ENCODE peak calls at places on chromosomes 12 and 14, in four cellular contexts. F, W, Y and B are unnamed samples.

GRCh38 chr14:93068721-93069120 is 47.0 kb downstream of the ITPK1 start:
- DNase-seq in F (no peak), W (no peak), Y (no peak), B (no peak)

GRCh38 chr12:51959211-51959610 is 7.7 kb downstream of the ACVR1B start:
- DNase-seq in F (no peak), W (no peak), Y (no peak), B (no peak)

GRCh38 chr12:27782481-27782880 is 2.4 kb upstream of the MANSC4 start:
- DNase-seq in F (no peak), W (no peak), Y (no peak), B (no peak)

GRCh38 chr14:72513994-72514659 is 379.8 kb downstream of the DPF3 start:
- DNase-seq in F (no peak), W (peak), Y (no peak), B (no peak)

GRCh38 chr12:69555461-69555860 is 29.8 kb upstream of the CCT2 start:
- DNase-seq in F (no peak), W (no peak), Y (no peak), B (no peak)

GRCh38 chr14:36339817-36340216 is 19.4 kb upstream of the MBIP start:
- DNase-seq in F (no peak), W (no peak), Y (no peak), B (peak)

GRCh38 chr14:25132734-25133422 is 82.9 kb upstream of the STXBP6 start:
- DNase-seq in F (no peak), W (peak), Y (peak), B (peak)

GRCh38 chr12:34297126-34297789 is 275.0 kb downstream of the ALG10 start:
- DNase-seq in F (no peak), W (no peak), Y (no peak), B (no peak)

GRCh38 chr14:88729159-88729558 is 63.6 kb downstream of the EML5 start:
- DNase-seq in F (no peak), W (peak), Y (no peak), B (no peak)

GRCh38 chr14:22289570-22289969 is 299.5 kb downstream of the DAD1 start:
- DNase-seq in F (no peak), W (no peak), Y (no peak), B (no peak)

GRCh38 chr12:59403259-59403932 is 192.4 kb upstream of the SLC16A7 start:
- DNase-seq in F (no peak), W (no peak), Y (peak), B (no peak)

GRCh38 chr12:28050606-28051005 is 78.1 kb upstream of the PTHLH start:
- DNase-seq in F (no peak), W (no peak), Y (no peak), B (no peak)

GRCh38 chr12:3604750-3605638 is 114.0 kb downstream of the PRMT8 start:
- DNase-seq in F (no peak), W (no peak), Y (no peak), B (peak)

GRCh38 chr14:28344381-28344780 is 422.2 kb upstream of the FOXG1 start:
- DNase-seq in F (no peak), W (no peak), Y (no peak), B (no peak)

DNA sequence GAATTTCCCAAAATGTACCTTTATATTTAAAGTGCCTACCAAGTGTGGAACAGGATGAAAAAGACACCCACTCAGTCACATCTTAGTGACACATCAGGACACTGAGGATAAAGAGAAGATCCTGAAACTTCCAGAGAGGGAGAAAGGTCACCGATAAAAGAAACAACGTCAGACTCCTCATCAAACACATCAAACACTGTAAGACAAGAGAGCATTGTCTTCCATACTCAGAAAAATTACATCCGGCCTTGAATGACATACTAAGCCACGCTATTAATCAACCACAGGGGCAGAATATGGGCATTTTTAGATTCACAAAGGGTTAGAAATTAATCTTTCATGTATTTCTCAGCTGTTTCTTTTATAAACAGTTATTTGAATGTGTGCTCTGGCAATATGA is 490.3 kb downstream of the APAF1 start:
- DNase-seq in F (no peak), W (no peak), Y (no peak), B (no peak)
- TF ChIP-seq SPI1 in F (no peak), W (no peak), Y (no peak), B (no peak)

GRCh38 chr12:105204127-105204526 is 31.8 kb downstream of the APPL2 start:
- DNase-seq in F (no peak), W (no peak), Y (no peak), B (no peak)

GRCh38 chr12:105205322-105206048 is 30.5 kb downstream of the APPL2 start:
- DNase-seq in F (no peak), W (no peak), Y (no peak), B (no peak)

GRCh38 chr12:105204916-105205315 is 31.1 kb downstream of the APPL2 start:
- DNase-seq in F (no peak), W (no peak), Y (no peak), B (no peak)

GRCh38 chr12:105198961-105199360 is 37.0 kb downstream of the APPL2 start:
- DNase-seq in F (no peak), W (no peak), Y (no peak), B (no peak)

DNA sequence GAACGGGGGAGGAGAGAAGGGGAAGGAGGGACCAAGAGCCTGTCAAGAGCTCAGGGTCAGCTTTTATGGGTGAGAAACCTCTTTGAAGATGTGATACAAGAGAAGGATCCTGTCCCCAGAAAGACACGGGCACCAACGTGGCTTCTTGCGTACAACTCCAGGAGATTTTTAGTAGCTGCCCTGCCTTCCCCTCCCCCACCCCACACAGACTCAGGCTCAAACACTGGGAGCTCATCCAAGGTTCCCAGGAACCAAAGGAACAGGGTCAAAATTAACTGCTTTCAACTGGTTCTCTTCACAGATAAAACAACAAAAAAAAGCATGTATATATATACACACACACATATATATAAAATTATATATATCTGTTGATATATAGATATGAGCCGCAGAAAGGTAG is 34.6 kb downstream of the APPL2 start:
- DNase-seq in F (no peak), W (no peak), Y (no peak), B (no peak)
- TF ChIP-seq SPI1 in F (no peak), W (no peak), Y (no peak), B (no peak)

GRCh38 chr14:67416085-67416484 is 4.1 kb upstream of the PLEK2 start:
- DNase-seq in F (no peak), W (peak), Y (no peak), B (no peak)

GRCh38 chr14:67416810-67417209 is 4.8 kb upstream of the PLEK2 start:
- DNase-seq in F (no peak), W (no peak), Y (no peak), B (no peak)

GRCh38 chr14:67411820-67412421 is at the start of gene PLEK2:
- DNase-seq in F (no peak), W (no peak), Y (no peak), B (no peak)

GRCh38 chr14:67411375-67411774 is 590 bp downstream of the PLEK2 start:
- DNase-seq in F (no peak), W (no peak), Y (no peak), B (no peak)

DNA sequence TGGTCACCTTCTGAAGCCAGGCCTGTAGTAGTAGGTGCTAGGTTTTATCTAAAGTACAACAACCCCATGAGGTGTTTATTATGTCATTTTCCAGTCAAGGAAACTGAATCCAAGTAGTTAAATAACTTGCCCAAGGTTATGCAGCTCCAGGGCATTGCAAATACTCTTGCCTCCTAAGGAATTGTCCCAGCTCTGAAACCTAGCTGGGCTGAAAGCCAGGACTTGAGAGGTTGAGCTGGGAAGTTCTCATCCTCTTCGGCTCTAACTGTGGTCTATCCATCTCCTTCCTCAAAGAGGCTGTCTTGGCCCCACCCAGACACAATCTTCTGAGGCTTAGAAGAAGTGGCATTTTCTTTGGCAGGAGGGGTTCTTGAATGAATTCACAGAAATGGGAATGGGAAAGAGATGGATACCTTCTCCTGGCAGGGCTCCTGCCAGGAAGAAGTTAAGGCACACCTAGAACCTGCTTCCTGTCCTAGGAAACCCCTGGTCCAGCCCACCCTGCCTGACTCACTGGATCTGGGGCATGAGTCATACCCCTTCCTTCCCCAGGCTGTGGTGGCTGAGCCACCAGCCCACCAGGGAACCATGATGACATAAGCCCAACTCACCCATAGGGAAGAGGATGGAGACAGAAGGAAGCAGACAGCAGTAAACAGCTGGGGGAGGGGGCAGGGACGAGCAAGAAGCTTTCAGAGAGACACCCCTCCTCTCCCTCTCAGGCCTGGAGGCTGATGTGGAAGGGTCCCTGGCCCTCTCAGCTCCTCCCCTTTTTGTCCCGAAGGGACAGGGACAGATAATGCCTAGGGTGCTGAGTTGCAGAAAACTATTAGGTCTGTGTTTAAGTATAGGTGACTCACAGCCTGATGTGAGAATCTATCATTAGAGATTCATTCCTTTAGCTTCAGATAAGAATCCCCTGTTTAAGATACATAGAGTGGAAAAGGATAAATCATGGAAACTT is 2.1 kb upstream of the PLEK2 start:
- DNase-seq in F (no peak), W (peak), Y (no peak), B (no peak)
- TF ChIP-seq SPI1 in F (no peak), W (no peak), Y (no peak), B (no peak)

GRCh38 chr14:61385002-61385685 is 63.8 kb downstream of the PRKCH start:
- DNase-seq in F (no peak), W (no peak), Y (no peak), B (no peak)
- TF ChIP-seq SPI1 in F (no peak), W (no peak), Y (no peak), B (no peak)

GRCh38 chr14:58426819-58427288 is 477 bp downstream of the TIMM9 start:
- DNase-seq in F (no peak), W (peak), Y (no peak), B (peak)

GRCh38 chr14:58430156-58430555 is 2.6 kb downstream of the KIAA0586 start:
- DNase-seq in F (no peak), W (no peak), Y (no peak), B (no peak)

GRCh38 chr14:58427289-58428010 is at the start of the genes KIAA0586 and TIMM9:
- DNase-seq in F (peak), W (peak), Y (peak), B (peak)

DNA sequence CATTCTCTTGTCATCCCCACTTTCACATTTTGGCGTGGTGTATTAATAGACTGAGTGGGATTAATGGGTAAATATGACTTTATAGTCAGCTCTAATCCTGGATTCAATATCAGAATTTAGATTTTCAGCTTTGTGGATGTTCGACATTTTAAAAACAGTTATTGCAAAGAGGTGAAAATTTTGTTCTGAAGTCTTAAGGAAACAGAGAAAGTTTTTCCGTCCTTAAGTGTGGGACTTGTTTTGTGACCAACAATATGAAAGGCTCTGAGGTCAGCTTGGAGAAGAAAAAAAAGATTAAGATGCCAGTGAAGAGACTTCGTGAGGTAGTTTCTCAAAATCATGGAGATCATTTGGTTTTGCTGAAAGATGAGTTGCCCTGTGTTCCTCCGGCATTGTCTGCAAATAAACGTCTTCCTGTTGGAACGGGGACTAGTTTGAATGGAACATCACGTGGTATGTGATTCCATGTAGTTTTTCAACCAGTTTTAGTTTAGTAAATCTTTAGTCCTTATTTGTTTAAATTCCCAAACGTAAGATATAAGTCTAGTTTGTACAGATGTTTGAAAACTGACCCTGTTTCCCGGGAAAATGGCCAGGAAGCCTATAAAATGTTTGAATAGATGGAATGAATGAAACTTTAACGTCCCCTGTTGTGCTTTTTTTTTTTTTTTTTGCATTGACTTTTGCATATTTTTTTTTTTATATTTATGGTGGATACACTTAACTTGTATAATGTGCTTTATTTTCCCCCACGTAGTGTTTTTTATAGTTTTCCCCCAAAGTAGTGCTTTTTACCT is 690 bp downstream of the KIAA0586 start:
- DNase-seq in F (no peak), W (peak), Y (no peak), B (peak)
- TF ChIP-seq SPI1 in F (no peak), W (no peak), Y (no peak), B (no peak)

DNA sequence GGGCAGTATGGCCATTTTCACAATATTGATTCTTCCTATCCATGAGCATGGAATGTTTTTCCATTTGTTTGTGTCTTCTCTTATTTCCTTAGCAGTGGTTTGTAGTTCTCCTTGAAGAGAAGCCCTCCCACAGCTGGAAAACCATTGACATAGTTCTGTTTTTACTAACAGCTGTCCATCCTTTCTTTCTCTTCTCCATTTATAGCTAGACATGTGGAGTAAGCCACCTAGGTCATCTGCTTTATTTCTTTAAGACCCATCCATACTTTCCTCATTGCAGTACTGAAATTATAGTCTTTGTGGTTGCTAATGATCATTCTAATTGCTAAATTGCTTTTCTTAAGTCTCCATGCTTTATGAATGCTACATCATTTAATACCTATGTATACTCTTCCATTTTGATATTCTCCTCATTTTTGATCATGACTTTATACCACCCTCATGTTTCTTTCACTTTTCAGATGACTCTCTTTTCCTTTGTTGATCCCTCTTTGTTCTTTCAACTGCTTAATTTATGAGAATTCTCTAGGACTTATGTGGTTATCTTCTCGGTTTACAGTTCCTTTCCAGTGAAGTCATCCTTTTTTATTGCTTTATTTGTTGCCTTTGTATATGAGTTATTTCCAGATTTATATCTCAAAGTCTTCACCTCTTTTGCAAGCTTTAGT is 114.2 kb downstream of the PCNX1 start:
- DNase-seq in F (no peak), W (no peak), Y (no peak), B (no peak)
- TF ChIP-seq SPI1 in F (no peak), W (no peak), Y (no peak), B (no peak)

DNA sequence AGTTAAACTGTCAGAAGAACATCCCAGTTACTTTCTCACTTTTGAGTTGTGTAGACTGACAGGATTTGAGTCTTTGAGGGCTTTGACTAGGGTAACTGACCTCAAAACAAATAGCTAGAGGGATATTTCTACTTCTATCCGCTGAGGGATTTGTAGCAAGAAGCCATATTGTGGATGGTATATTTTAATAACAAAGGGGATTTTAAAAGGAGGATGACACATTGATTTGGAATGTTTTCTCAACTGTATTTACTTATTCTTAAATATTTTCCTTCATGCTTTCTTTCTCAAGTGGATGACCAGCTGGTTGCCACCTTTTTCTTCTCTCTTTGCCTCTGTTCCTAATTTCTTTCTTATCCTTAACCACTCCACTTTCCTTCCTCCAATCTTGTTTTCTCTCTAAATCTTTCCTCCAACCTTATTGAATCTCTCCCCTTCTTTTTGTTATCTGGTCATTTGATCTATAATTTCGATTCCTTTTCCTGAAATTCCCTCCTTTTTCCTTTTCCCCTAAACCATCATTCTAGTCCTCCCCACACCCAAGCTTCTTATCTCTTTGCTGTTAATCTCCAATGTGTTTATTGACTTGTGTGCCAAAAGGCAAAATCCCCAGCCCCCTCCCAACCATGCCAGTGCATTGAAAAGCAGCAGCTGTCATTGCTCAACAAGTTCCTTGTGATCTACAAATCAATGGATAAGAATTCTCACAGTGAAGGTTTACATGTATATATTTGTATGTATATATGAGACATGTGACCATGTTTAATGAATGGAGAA is 411.6 kb downstream of the RAD51B start:
- DNase-seq in F (no peak), W (no peak), Y (no peak), B (no peak)
- TF ChIP-seq SPI1 in F (no peak), W (no peak), Y (no peak), B (no peak)

DNA sequence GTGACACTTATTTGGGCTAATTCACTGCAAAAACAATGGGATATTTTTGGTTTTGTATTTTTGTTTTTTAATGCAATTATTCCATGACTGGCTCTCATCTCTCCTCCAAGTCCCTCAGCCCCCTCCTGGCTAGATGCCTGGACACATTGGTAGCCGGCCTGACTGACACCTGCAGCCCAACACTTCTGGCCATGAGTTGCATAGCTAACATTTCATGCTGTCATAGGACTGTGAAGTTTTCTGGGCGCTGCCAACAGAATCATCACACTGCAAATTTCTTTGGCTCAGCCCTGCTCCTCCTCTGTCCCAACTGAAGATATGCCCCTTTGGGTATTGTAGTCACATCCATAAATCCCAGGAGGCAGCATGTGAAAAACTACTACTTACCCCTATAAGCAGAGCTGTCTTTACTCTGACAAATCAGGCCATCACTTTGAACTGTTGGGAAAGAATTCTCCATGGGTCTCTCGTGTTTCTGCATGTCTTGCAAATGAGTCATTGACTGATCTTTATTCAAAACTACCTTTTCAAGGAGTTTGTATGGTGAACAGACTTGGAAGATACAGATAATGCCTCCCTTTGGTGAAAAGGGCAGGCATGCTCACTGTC is 126.7 kb upstream of the LGR5 start:
- DNase-seq in F (no peak), W (no peak), Y (no peak), B (no peak)
- TF ChIP-seq SPI1 in F (no peak), W (no peak), Y (no peak), B (no peak)

GRCh38 chr14:100436745-100437406 is 113.7 kb downstream of the SLC25A47 start:
- DNase-seq in F (no peak), W (no peak), Y (no peak), B (no peak)
- TF ChIP-seq SPI1 in F (no peak), W (no peak), Y (no peak), B (no peak)